ENCODE peak calls at places on chromosomes 6 and 20, in eight cellular contexts. M is prostate gland; L is A549; G is CD8-positive, alpha-beta T cell; S is left ventricle myocardium inferior; I is neural progenitor cell; E is psoas muscle; K is upper lobe of right lung. Q is an unnamed sample.

GRCh38 chr20:23928788-23929187 is 49.2 kb upstream of the CST5 start:
- DNase-seq in M (no peak), L (no peak), G (peak; percentile 66), S (no peak), I (no peak), E (no peak), K (peak; percentile 42), Q (no peak)

GRCh38 chr6:1394591-1395463 is 5.5 kb downstream of the FOXF2 start:
- DNase-seq in M (no peak), L (no peak), G (no peak), S (no peak), I (peak; percentile 62), E (no peak), K (no peak), Q (no peak)

GRCh38 chr6:150353445-150353844 is 15.4 kb upstream of the IYD start:
- DNase-seq in M (no peak), L (no peak), G (no peak), S (no peak), I (no peak), E (no peak), K (no peak), Q (no peak)

GRCh38 chr20:54044156-54044555 is 26.2 kb downstream of the BCAS1 start:
- DNase-seq in M (no peak), L (no peak), G (no peak), S (no peak), I (no peak), E (no peak), K (no peak), Q (no peak)

GRCh38 chr20:37231970-37232620 is 29.5 kb downstream of the GHRH start:
- DNase-seq in M (no peak), L (no peak), G (no peak), S (no peak), I (peak; percentile 72), E (no peak), K (no peak), Q (no peak)

GRCh38 chr6:154197176-154197850 is 158.3 kb downstream of the OPRM1 start:
- DNase-seq in M (no peak), L (no peak), G (no peak), S (no peak), I (no peak), E (no peak), K (no peak), Q (no peak)

GRCh38 chr6:145373826-145374225 is 361.5 kb downstream of the EPM2A start:
- DNase-seq in M (no peak), L (no peak), G (no peak), S (no peak), I (no peak), E (no peak), K (no peak), Q (no peak)

GRCh38 chr6:7156666-7157278 is 49.0 kb downstream of the RREB1 start:
- DNase-seq in M (no peak), L (no peak), G (no peak), S (no peak), I (no peak), E (peak; percentile 43), K (no peak), Q (no peak)

GRCh38 chr20:52809003-52809402 is 163.2 kb upstream of the TSHZ2 start:
- DNase-seq in M (no peak), L (no peak), G (no peak), S (no peak), I (no peak), E (no peak), K (no peak), Q (no peak)

DNA sequence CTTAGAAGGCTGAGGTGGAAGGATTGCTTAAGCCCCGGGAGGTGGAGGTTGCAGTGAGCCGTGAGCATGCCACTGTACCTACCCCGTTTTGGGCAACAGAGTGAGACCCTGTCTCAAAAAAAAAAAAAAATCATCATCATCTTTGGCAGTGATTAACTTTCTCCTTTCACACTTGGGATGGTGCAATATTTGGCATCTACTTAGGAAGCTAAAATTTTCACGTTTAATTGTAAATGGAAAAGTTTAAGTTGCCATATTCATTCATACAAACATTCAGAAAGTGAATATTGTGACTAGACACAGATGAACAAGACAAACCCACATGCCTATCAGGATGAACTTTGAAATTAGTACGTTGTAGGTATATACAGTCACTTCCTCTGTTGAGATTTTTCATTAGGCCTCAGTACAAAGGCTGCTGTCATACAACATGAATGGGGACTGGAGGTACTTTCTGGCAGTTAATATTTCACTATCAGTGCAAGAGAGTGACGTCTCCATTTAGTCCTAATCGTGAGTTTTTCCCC is 10.3 kb downstream of the TOP1 start:
- DNase-seq in M (no peak), L (no peak), G (no peak), S (no peak), I (no peak), E (no peak), K (no peak), Q (no peak)
- H3K27ac ChIP-seq in M (no peak overlapping the region), L (no peak overlapping the region), G (no peak overlapping the region), S (no peak overlapping the region), I (no peak overlapping the region), E (no peak overlapping the region), K (no peak overlapping the region), Q (no peak overlapping the region)

DNA sequence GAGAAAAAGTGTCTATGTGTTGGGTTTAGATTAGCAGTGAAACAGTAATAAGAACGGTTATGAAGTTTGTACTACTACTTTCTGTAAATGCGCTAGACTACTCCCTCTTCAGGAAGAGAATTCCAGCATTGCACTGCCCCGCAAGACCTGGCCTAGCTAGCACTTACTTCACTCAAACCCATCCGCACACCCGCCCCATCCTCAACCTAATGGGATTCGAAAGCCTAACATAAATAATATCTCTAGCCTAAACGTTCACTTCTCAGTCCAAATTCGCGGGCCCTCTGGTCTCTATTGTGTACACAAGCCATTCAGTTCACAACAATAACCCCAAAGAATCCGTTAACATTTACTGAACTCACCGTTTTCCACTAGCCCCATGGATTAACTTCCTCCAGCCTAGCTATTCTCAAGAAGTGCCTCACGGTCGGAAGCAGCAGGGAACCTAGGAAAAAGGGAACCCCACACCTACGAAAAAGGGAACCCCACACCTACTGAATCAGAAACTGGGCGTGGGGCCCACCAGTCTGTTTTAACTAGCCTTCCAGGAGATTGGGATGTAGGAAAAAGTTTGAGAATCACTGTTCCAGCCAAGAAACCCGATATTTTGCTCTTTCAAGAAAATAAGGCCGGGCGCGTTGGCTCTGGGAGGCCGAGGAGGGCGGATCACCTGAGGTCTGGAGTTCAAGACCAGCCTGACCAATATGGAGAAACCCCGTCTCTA is 45.4 kb upstream of the BTN3A2 start:
- DNase-seq in M (no peak), L (no peak), G (no peak), S (no peak), I (peak; percentile 55), E (no peak), K (no peak), Q (no peak)
- TF ChIP-seq CTCF in M (no peak), L (no peak), G (no peak), S (no peak), I (peak; percentile 28), E (no peak), K (no peak), Q (no peak)

GRCh38 chr20:62993856-62994494 is 12.8 kb downstream of the BHLHE23 start:
- DNase-seq in M (no peak), L (no peak), G (no peak), S (no peak), I (no peak), E (no peak), K (no peak), Q (no peak)
- H3K27ac ChIP-seq in M (no peak overlapping the region), L (no peak overlapping the region), G (no peak overlapping the region), S (no peak overlapping the region), I (no peak overlapping the region), E (no peak overlapping the region), K (no peak overlapping the region), Q (no peak overlapping the region)

DNA sequence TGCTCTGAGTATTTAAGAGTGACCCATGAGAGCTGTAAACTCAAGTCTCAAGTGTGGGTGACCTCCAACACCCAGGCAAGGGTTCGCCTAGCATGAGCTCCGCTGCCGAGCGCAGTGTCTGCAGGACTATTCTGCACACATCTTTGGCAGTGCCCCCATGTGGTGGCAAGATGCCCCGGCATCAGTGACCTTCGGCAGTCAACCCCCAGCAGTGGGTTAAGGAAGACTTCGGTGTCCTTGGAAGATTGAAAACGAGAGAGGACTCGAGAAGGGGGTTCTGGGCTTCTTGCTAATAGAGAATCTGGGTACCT is 43.1 kb downstream of the RBM38 start:
- DNase-seq in M (no peak), L (no peak), G (no peak), S (no peak), I (peak; percentile 36), E (no peak), K (no peak), Q (no peak)
- TF ChIP-seq CTCF in M (no peak), L (no peak), G (no peak), S (peak; percentile 37), I (peak; percentile 38), E (no peak), K (peak; percentile 11), Q (no peak)

GRCh38 chr6:56524891-56525703 is 117.6 kb downstream of the DST start:
- DNase-seq in M (no peak), L (no peak), G (no peak), S (no peak), I (no peak), E (no peak), K (no peak), Q (no peak)
- H3K27ac ChIP-seq in M (peak overlapping the region; percentile 46), L (peak overlapping the region; percentile 56), G (no peak overlapping the region), S (peak overlapping the region; percentile 59), I (peak overlapping the region; percentile 62), E (peak overlapping the region; percentile 18), K (peak overlapping the region; percentile 7), Q (no peak overlapping the region)

GRCh38 chr6:4668271-4669179 is 107.7 kb upstream of the CDYL start:
- DNase-seq in M (no peak), L (no peak), G (peak; percentile 23), S (no peak), I (no peak), E (no peak), K (no peak), Q (no peak)
- TF ChIP-seq CTCF in M (no peak), L (no peak), G (no peak), S (no peak), I (no peak), E (no peak), K (no peak), Q (no peak)

DNA sequence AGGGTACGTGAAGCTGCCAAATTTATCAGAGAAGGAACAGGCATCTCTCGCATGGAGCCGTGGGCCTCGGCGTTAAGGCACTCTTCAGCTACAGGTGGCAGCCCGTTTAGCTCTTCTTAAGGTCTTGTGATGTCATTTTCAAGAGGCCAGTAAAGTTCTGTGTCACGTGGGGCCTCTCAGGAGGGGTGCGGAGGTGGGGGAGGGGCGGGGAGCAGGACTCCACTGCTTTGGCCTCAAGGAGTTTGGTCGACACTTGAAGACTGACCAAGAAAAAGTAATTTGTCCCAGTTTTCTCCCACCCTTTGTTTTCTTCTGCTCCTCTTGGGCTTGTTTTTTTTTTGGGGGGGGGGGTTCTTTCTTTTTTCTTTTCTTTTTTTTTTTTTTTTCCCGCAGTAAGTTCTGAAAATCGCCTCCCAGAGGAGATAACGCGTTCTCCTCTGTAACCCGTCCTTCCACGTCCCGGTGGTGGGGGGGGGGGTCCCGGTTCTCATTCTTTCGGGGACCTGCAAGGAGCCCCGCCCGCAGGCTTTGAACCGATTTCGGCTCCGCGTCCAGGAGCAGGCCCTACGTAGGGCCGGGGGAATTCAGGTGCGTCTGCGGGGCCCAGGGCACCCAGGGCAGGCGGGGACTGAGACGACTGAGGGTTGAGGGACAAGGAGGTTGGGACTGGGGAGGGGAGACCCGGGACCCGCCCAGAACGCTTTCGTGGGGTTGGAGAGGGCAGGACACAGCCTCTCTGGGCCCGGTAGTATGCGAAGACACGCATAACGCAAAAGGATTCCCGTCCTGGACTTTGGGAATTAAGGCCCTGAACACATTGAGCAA is 26.0 kb downstream of the GPX6 start:
- DNase-seq in M (no peak), L (peak; percentile 73), G (peak; percentile 58), S (peak; percentile 20), I (peak; percentile 90), E (peak; percentile 41), K (peak; percentile 90), Q (peak; percentile 80)
- H3K27ac ChIP-seq in M (peak overlapping the region; percentile 14), L (peak overlapping the region; percentile 85), G (peak overlapping the region; percentile 47), S (no peak overlapping the region), I (no peak overlapping the region), E (no peak overlapping the region), K (peak overlapping the region; percentile 72), Q (peak overlapping the region; percentile 64)